ENCODE peak calls at places on chromosome 6, in four cellular contexts. N is H1; I is T-cell; D is stimulated activated CD8-positive, alpha-beta memory T cell treated with anti-CD3 and anti-CD28 coated beads, Interleukin-15, amount 100 ng/mL, for 24 hours. X is an unnamed sample.

GRCh38 chr6:17932362-17932852 is 55.0 kb downstream of the KIF13A start:
- DNase-seq in N (no peak), I (no peak), D (no peak), X (no peak)

GRCh38 chr6:24566020-24566752 is 71.4 kb downstream of the ALDH5A1 start:
- DNase-seq in N (no peak), I (no peak), D (no peak), X (no peak)

GRCh38 chr6:16836186-16836981 is 75.1 kb upstream of the ATXN1 start:
- DNase-seq in N (no peak), I (no peak), D (no peak), X (no peak)

GRCh38 chr6:150452642-150453243 is 83.9 kb downstream of the IYD start:
- DNase-seq in N (no peak), I (no peak), D (no peak), X (no peak)

GRCh38 chr6:82976179-82976578 is 89.5 kb downstream of the UBE3D start:
- DNase-seq in N (no peak), I (no peak), D (no peak), X (no peak)

GRCh38 chr6:44049989-44050871 is 77.0 kb downstream of the MRPL14 start:
- DNase-seq in N (no peak), I (no peak), D (no peak), X (no peak)

GRCh38 chr6:15793826-15794225 is 131.0 kb upstream of the DTNBP1 start:
- DNase-seq in N (no peak), I (no peak), D (no peak), X (no peak)

GRCh38 chr6:88567696-88568095 is 395.7 kb downstream of the RNGTT start:
- DNase-seq in N (no peak), I (no peak), D (no peak), X (no peak)

GRCh38 chr6:4313044-4313686 is 177.8 kb upstream of the ECI2 start:
- DNase-seq in N (no peak), I (no peak), D (no peak), X (peak)

GRCh38 chr6:104955927-104956662 is 812 bp upstream of the LIN28B start:
- DNase-seq in N (peak), I (no peak), D (no peak), X (peak)

GRCh38 chr6:4210619-4211419 is 75.4 kb upstream of the ECI2 start:
- DNase-seq in N (peak), I (peak), D (peak), X (peak)

GRCh38 chr6:153131037-153131981 is at the start of gene RGS17:
- DNase-seq in N (peak), I (no peak), D (no peak), X (no peak)

GRCh38 chr6:137519629-137520176 is 25.5 kb upstream of the OLIG3 start:
- DNase-seq in N (no peak), I (no peak), D (no peak), X (no peak)

GRCh38 chr6:167113935-167114910 is 8.7 kb upstream of the CCR6 start:
- DNase-seq in N (no peak), I (peak), D (no peak), X (no peak)

GRCh38 chr6:112879920-112880413 is 532.8 kb downstream of the RFPL4B start:
- DNase-seq in N (peak), I (no peak), D (no peak), X (peak)

GRCh38 chr6:165637591-165637990 is 25.4 kb downstream of the PDE10A start:
- DNase-seq in N (no peak), I (no peak), D (no peak), X (no peak)

GRCh38 chr6:75098709-75099108 is 107.1 kb downstream of the COL12A1 start:
- DNase-seq in N (no peak), I (no peak), D (no peak), X (peak)

GRCh38 chr6:112780498-112781096 is 433.5 kb downstream of the RFPL4B start:
- DNase-seq in N (peak), I (no peak), D (no peak), X (peak)

GRCh38 chr6:138570716-138571020 is 71.4 kb upstream of the NHSL1 start:
- DNase-seq in N (no peak), I (no peak), D (no peak), X (no peak)

GRCh38 chr6:69817358-69817757 is 20.5 kb upstream of the LMBRD1 start:
- DNase-seq in N (no peak), I (no peak), D (no peak), X (no peak)

GRCh38 chr6:18047406-18047805 is 60.0 kb upstream of the KIF13A start:
- DNase-seq in N (no peak), I (no peak), D (no peak), X (no peak)

GRCh38 chr6:3592371-3592941 is 135.6 kb upstream of the SLC22A23 start:
- DNase-seq in N (no peak), I (no peak), D (no peak), X (peak)

GRCh38 chr6:170371091-170371490 is 64.5 kb downstream of the FAM120B start:
- DNase-seq in N (no peak), I (no peak), D (no peak), X (no peak)

GRCh38 chr6:53042112-53042511 is 23.1 kb upstream of the FBXO9 start:
- DNase-seq in N (no peak), I (no peak), D (no peak), X (no peak)

GRCh38 chr6:147867827-147868226 is 359.3 kb downstream of the SAMD5 start:
- DNase-seq in N (no peak), I (no peak), D (no peak), X (no peak)

GRCh38 chr6:3252861-3253596 is 5.7 kb upstream of the PSMG4 start:
- DNase-seq in N (no peak), I (no peak), D (no peak), X (peak)

GRCh38 chr6:157443066-157443800 is 62.2 kb downstream of the ZDHHC14 start:
- DNase-seq in N (no peak), I (no peak), D (no peak), X (peak)

X was measured in NB4.